ENCODE peak calls at places on chromosome 20, in four cellular contexts. P, B, W and L are unnamed samples.

GRCh38 chr20:13338999-13339411 is 117.9 kb downstream of the ISM1 start:
- DNase-seq in P (no peak), B (no peak), W (no peak), L (no peak)

GRCh38 chr20:37369846-37370245 is 23.9 kb downstream of the SRC start:
- DNase-seq in P (no peak), B (no peak), W (no peak), L (no peak)

GRCh38 chr20:45087814-45088213 is 13.1 kb downstream of the KCNS1 start:
- DNase-seq in P (no peak), B (no peak), W (no peak), L (no peak)

GRCh38 chr20:9348746-9349145 is 165.6 kb upstream of the LAMP5 start:
- DNase-seq in P (no peak), B (no peak), W (no peak), L (no peak)

GRCh38 chr20:4601630-4602296 is 119.9 kb upstream of the PRND start:
- DNase-seq in P (no peak), B (no peak), W (no peak), L (no peak)

GRCh38 chr20:63896136-63896890 is 1.4 kb downstream of the DNAJC5 start:
- DNase-seq in P (no peak), B (no peak), W (no peak), L (no peak)

GRCh38 chr20:23138682-23139081 is 52.6 kb upstream of the CD93 start:
- DNase-seq in P (no peak), B (no peak), W (no peak), L (no peak)

GRCh38 chr20:52965380-52965779 is 6.8 kb upstream of the TSHZ2 start:
- DNase-seq in P (no peak), B (no peak), W (no peak), L (no peak)

GRCh38 chr20:4465855-4466545 is 255.7 kb upstream of the PRND start:
- DNase-seq in P (no peak), B (no peak), W (no peak), L (no peak)

GRCh38 chr20:22402990-22403859 is 181.1 kb downstream of the FOXA2 start:
- DNase-seq in P (no peak), B (no peak), W (no peak), L (no peak)

GRCh38 chr20:58692579-58693225 is at the start of gene NPEPL1:
- DNase-seq in P (peak; percentile 44), B (no peak), W (no peak), L (no peak)

GRCh38 chr20:46083531-46084061 is 6.2 kb downstream of the NCOA5 start:
- DNase-seq in P (no peak), B (no peak), W (no peak), L (no peak)

GRCh38 chr20:11235058-11235457 is 561.3 kb upstream of the JAG1 start:
- DNase-seq in P (no peak), B (no peak), W (no peak), L (no peak)
- TF ChIP-seq POLR2AphosphoS5 in P (no peak), B (no peak), W (no peak), L (no peak)

DNA sequence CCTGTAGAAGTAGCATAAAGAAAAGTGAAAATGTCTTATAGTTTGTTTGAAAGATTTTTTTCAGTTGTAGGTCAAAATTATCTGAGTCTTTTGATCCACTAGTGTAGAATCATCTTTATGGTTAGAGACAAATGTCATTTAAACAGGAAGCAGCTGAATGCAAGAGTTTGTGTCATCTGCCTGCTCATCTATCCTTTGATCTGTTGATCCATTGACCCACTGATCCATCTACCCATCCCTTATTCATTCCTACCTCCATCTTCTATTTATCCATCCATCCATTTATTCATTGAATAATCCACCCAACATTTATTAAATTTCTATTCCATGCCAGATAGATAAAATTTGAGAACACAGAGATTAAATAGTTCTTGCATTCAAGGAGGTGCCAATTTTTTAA is 62.6 kb downstream of the MKKS start:
- DNase-seq in P (no peak), B (no peak), W (no peak), L (no peak)
- H3K27ac ChIP-seq in P (no peak overlapping the region), B (no peak overlapping the region), W (no peak overlapping the region), L (no peak overlapping the region)

DNA sequence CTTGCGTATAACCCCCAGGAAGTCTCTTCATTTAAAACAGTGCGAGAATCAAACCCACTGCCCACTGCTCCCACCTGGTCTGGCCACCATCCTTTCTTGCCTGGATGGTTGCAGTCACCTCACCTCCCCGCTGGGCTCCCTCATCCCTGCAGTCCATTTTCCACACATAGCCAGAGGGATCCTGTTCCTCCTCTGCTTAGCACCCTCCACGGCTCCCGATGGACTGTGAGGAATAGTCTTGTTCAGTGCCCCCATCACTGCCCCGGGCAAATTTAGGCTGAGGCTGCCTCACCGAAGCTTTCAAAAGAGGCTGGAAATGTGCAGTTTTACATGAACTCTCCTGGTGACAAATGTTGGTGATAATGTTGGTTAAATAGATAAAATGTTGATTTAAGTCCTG is 17.7 kb downstream of the KCNG1 start:
- DNase-seq in P (no peak), B (no peak), W (no peak), L (no peak)
- H3K36me3 ChIP-seq in P (no peaks in the 10 kb centered on the region), B (no peaks in the 10 kb centered on the region), W (no peaks in the 10 kb centered on the region), L (no peaks in the 10 kb centered on the region)

DNA sequence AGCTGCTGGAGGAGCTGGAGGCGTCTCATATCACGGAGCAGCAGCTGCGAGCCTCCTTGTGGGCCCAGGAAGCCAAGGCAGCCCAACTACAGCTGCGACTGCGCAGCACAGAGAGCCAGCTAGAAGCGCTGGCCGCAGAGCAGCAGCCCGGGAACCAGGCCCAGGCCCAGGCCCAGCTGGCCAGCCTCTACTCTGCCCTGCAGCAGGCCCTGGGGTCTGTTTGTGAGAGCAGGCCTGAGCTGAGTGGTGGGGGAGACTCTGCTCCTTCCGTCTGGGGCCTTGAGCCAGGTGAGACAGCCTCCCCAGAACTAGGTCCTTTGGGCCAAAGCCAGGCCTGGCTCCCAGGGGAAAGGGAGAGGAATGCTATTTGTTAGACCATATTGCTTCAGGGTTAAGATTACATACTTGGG is 31.7 kb downstream of the C20orf173 start:
- DNase-seq in P (no peak), B (no peak), W (no peak), L (no peak)
- TF ChIP-seq POLR2AphosphoS5 in P (no peak), B (no peak), W (no peak), L (peak; percentile 31)